ENCODE peak calls at places on chromosomes 2 and 18, in five cellular contexts. A is stimulated activated CD8-positive, alpha-beta memory T cell treated with anti-CD3 and anti-CD28 coated beads, Interleukin-4, amount 100 ng/mL, for 1 hour; J is HT-29; T is AG10803; Q is iPS DF 6.9. F is an unnamed sample.

GRCh38 chr18:49304746-49305145 is 155.7 kb downstream of the DYM start:
- DNase-seq in T (no peak), J (no peak), Q (no peak), A (no peak), F (no peak)

GRCh38 chr2:112160591-112161250 is 22.5 kb downstream of the FBLN7 start:
- DNase-seq in Q (no peak), J (no peak), A (no peak), T (no peak), F (no peak)

GRCh38 chr18:51275712-51276473 is 78.4 kb upstream of the MEX3C start:
- DNase-seq in A (no peak), J (no peak), Q (no peak), T (peak), F (no peak)

GRCh38 chr2:215528555-215528954 is 92.7 kb upstream of the FN1 start:
- DNase-seq in A (no peak), T (peak), J (no peak), Q (no peak), F (no peak)

GRCh38 chr18:58761241-58761969 is 90.1 kb downstream of the MALT1 start:
- DNase-seq in Q (no peak), A (no peak), T (no peak), J (no peak), F (no peak)

GRCh38 chr2:138391956-138392355 is 109.6 kb upstream of the SPOPL start:
- DNase-seq in A (no peak), Q (no peak), T (no peak), J (no peak), F (no peak)

GRCh38 chr18:68722807-68723206 is 7.9 kb upstream of the TMX3 start:
- DNase-seq in J (no peak), T (no peak), A (no peak), Q (no peak), F (no peak)

GRCh38 chr18:44973282-44973681 is 292.6 kb downstream of the SETBP1 start:
- DNase-seq in Q (no peak), A (no peak), T (no peak), J (peak), F (no peak)

GRCh38 chr2:119645173-119645846 is 33.7 kb upstream of the TMEM177 start:
- DNase-seq in Q (no peak), J (no peak), T (no peak), A (no peak), F (no peak)